ENCODE peak calls at places on chromosomes 7 and 10, in four cellular contexts. V is AG04449, W is tibial artery, Y is body of pancreas. O is an unnamed sample.
A peak's percentile ranks its signal among the peaks of the same experiment; 100 is the strongest.

GRCh38 chr10:6787684-6788083 is 207.6 kb upstream of the PRKCQ start:
- DNase-seq in Y (no peak), W (no peak), V (no peak), O (no peak)

GRCh38 chr10:82811621-82812020 is 936.6 kb downstream of the NRG3 start:
- DNase-seq in Y (peak; percentile 19), V (no peak), W (no peak), O (no peak)

GRCh38 chr10:23945845-23946244 is 263.1 kb upstream of the KIAA1217 start:
- DNase-seq in Y (no peak), V (no peak), W (no peak), O (no peak)

GRCh38 chr10:18685555-18685954 is 26.3 kb downstream of the ARL5B start:
- DNase-seq in V (no peak), W (no peak), Y (no peak), O (no peak)

GRCh38 chr7:134473861-134474291 is 15.0 kb upstream of the AKR1B1 start:
- DNase-seq in Y (no peak), V (no peak), W (no peak), O (no peak)

GRCh38 chr7:88377421-88377820 is 70.7 kb upstream of the STEAP4 start:
- DNase-seq in Y (no peak), V (no peak), W (no peak), O (no peak)

GRCh38 chr7:50940621-50941020 is 157.9 kb upstream of the GRB10 start:
- DNase-seq in V (no peak), Y (no peak), W (no peak), O (no peak)

GRCh38 chr7:89623018-89623672 is 531.1 kb upstream of the STEAP1 start:
- DNase-seq in Y (peak; percentile 30), V (no peak), W (no peak), O (peak; percentile 5)

GRCh38 chr7:47931005-47931787 is 17.1 kb downstream of the PKD1L1 start:
- DNase-seq in V (no peak), W (no peak), Y (no peak), O (no peak)

GRCh38 chr10:43274011-43274410 is 7.1 kb upstream of the RASGEF1A start:
- DNase-seq in Y (no peak), V (no peak), W (no peak), O (no peak)

GRCh38 chr7:91239171-91239604 is 25.0 kb upstream of the FZD1 start:
- DNase-seq in Y (no peak), W (no peak), V (no peak), O (no peak)

GRCh38 chr7:94301024-94301588 is 93.6 kb upstream of the COL1A2 start:
- DNase-seq in W (peak; percentile 92), Y (peak; percentile 56), V (no peak), O (peak; percentile 87)

GRCh38 chr7:26667514-26668133 is 196.8 kb downstream of the SKAP2 start:
- DNase-seq in V (peak; percentile 59), W (no peak), Y (peak; percentile 72), O (peak; percentile 64)

GRCh38 chr10:102775973-102776669 is 32.4 kb downstream of the WBP1L start:
- DNase-seq in W (peak; percentile 96), Y (peak; percentile 53), V (peak; percentile 69), O (no peak)

GRCh38 chr10:103626178-103626577 is 132.7 kb downstream of the NEURL1 start:
- DNase-seq in V (no peak), Y (no peak), W (peak; percentile 87), O (no peak)

GRCh38 chr10:45375716-45376231 is 1.8 kb downstream of the ALOX5 start:
- DNase-seq in W (no peak), Y (no peak), V (no peak), O (no peak)

GRCh38 chr10:50421026-50421719 is 169.9 kb upstream of the ASAH2 start:
- DNase-seq in Y (peak; percentile 37), V (no peak), W (no peak), O (no peak)

GRCh38 chr10:19828278-19829049 is 12.2 kb downstream of the PLXDC2 start:
- DNase-seq in V (no peak), W (no peak), Y (no peak), O (no peak)

GRCh38 chr10:98088186-98088971 is 46.1 kb upstream of the R3HCC1L start:
- DNase-seq in W (no peak), V (no peak), Y (no peak), O (no peak)

GRCh38 chr10:133405272-133405671 is 11.3 kb downstream of the MTG1 start:
- DNase-seq in V (no peak), Y (no peak), W (no peak), O (no peak)

GRCh38 chr10:132813560-132814468 is 27.9 kb upstream of the NKX6-2 start:
- DNase-seq in V (no peak), Y (no peak), W (peak; percentile 55), O (no peak)

GRCh38 chr7:35277359-35277758 is 23.5 kb upstream of the TBX20 start:
- DNase-seq in Y (no peak), W (no peak), V (no peak), O (no peak)

GRCh38 chr10:5570007-5570655 is 45.4 kb downstream of the CALML3 start:
- DNase-seq in W (peak; percentile 60), V (no peak), Y (no peak), O (no peak)

GRCh38 chr10:51894752-51895151 is 195.4 kb upstream of the CSTF2T start:
- DNase-seq in Y (no peak), W (no peak), V (no peak), O (peak; percentile 22)

GRCh38 chr7:70285854-70286253 is 687.6 kb downstream of the AUTS2 start:
- DNase-seq in Y (no peak), V (no peak), W (no peak), O (no peak)

GRCh38 chr7:34061175-34061574 is 155.8 kb downstream of the BMPER start:
- DNase-seq in V (peak; percentile 62), W (no peak), Y (no peak), O (no peak)

GRCh38 chr10:63633677-63634487 is 112.7 kb downstream of the REEP3 start:
- DNase-seq in Y (no peak), W (no peak), V (no peak), O (no peak)

GRCh38 chr10:7529638-7530037 is 118.8 kb upstream of the SFMBT2 start:
- DNase-seq in Y (no peak), V (no peak), W (no peak), O (no peak)

GRCh38 chr10:30783939-30784500 is 154.5 kb upstream of the LYZL2 start:
- DNase-seq in V (peak; percentile 59), W (peak; percentile 92), Y (peak; percentile 66), O (peak; percentile 81)

GRCh38 chr10:50497758-50498157 is 126.0 kb downstream of the SGMS1 start:
- DNase-seq in Y (no peak), V (peak; percentile 53), W (no peak), O (no peak)

GRCh38 chr7:68613405-68613804 is 984.9 kb upstream of the AUTS2 start:
- DNase-seq in Y (no peak), V (no peak), W (no peak), O (no peak)

GRCh38 chr10:43680035-43680434 is 31.4 kb upstream of the ZNF32 start:
- DNase-seq in V (no peak), W (no peak), Y (no peak), O (no peak)

GRCh38 chr10:119422685-119423509 is 119.6 kb downstream of the RGS10 start:
- DNase-seq in V (no peak), W (no peak), Y (no peak), O (no peak)

GRCh38 chr10:80471009-80471408 is 16.9 kb downstream of the TSPAN14 start:
- DNase-seq in Y (no peak), V (no peak), W (no peak), O (no peak)

GRCh38 chr7:98831641-98832221 is 38.1 kb downstream of the TMEM130 start:
- DNase-seq in V (no peak), Y (peak; percentile 21), W (no peak), O (no peak)
- TF ChIP-seq CTCF in V (peak; percentile 70), Y (no peak), W (peak; percentile 19), O (peak; percentile 47)

GRCh38 chr10:3781458-3782098 is 3.4 kb downstream of the KLF6 start:
- DNase-seq in W (peak; percentile 83), Y (peak; percentile 44), V (no peak), O (no peak)
- TF ChIP-seq CTCF in W (peak; percentile 36), Y (no peak), V (peak; percentile 84), O (peak; percentile 57)

GRCh38 chr7:82428186-82428961 is 15.2 kb downstream of the CACNA2D1 start:
- DNase-seq in V (peak; percentile 42), W (no peak), Y (no peak), O (no peak)
- TF ChIP-seq CTCF in V (no peak), W (no peak), Y (no peak), O (no peak)

GRCh38 chr7:875051-875450 is 1.3 kb upstream of the GET4 start:
- DNase-seq in Y (peak; percentile 15), V (no peak), W (no peak), O (no peak)

GRCh38 chr7:875476-876076 is 778 bp upstream of the GET4 start:
- DNase-seq in V (no peak), Y (peak; percentile 32), W (no peak), O (no peak)

GRCh38 chr7:877312-878232 is 1.2 kb downstream of the GET4 start:
- DNase-seq in V (no peak), Y (peak; percentile 61), W (no peak), O (no peak)

GRCh38 chr7:876972-877311 is 588 bp downstream of the GET4 start:
- DNase-seq in W (no peak), V (no peak), Y (no peak), O (no peak)

DNA sequence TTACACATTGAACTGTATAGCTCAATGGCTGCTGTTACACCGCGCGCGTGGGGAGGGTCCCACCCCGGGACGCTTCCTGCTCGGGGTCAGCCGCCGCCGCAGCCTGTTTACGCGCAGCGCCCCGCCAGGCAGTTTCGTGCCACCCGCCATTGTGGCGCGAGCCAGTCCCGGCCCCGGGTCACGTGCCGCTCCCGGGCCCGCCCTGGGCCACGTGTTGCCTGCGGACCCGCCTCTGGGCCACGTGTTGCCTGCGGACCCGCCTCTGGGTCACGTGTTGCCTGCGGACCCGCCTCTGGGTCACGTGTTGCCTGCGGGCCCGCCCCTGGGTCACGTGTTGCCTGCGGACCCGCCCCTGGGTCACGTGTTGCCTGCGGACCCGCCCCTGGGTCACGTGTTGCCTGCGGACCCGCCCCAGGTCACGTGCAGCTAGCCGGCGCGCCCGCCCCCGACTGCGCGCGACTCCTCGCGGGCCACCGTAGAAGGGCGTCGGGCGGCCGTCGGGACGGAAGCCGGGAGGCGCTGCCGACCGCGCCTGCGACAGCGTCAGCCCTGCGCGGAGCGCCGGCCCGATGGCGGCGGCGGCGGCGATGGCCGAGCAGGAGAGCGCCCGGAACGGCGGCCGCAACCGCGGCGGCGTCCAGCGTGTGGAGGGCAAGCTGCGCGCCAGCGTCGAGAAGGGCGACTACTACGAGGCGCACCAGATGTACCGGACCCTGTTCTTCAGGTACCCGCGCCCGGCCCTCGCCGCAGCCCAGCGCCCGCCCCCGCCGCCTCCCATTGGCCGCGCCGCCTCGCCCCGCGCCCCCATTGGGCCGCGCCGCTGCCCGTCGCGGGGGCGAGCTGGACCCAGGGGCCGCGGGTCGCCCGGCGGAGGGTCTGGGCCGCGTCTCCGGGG is at the start of gene GET4:
- DNase-seq in Y (peak; percentile 98), W (peak; percentile 99), V (peak; percentile 62), O (peak; percentile 95)
- TF ChIP-seq CTCF in Y (no peak), W (no peak), V (peak; percentile 25), O (peak; percentile 2)

DNA sequence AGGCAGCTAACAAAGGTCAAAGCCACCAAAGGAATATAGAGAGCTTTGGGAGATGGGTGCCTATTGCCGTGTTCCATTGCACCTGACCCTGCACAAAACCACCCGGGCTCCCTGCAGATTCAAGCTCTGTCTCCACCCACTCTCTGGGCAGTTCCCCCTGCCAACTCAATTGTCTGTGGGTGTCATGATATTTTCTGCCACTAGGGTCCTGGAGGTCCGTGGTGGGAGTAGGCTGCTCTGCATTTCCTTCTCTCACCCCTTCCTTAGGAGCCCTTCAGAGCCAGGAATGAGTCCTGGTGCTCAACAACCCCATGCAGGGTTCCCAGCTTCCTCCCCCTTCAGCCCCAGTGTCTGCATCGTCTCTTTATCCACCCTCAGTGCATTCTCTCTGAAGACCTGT is 34.1 kb downstream of the PNLIPRP2 start:
- DNase-seq in V (no peak), W (no peak), Y (no peak), O (no peak)
- TF ChIP-seq CTCF in V (no peak), W (no peak), Y (no peak), O (peak; percentile 6)

O was measured in AG09319.